ENCODE peak calls at places on chromosomes 13 and 19, in four cellular contexts. V, O, J and X are unnamed samples. For H3K27me3, the result is how much of the 10 kb centered on the place peaks cover.

GRCh38 chr19:17346109-17346671 is 8.8 kb downstream of the GTPBP3 start:
- DNase-seq in V (peak), O (peak), J (no peak), X (peak)

GRCh38 chr19:49870309-49870901 is 3.0 kb upstream of the PNKP start:
- DNase-seq in V (peak), O (no peak), J (no peak), X (no peak)

GRCh38 chr13:79398915-79399314 is 7.1 kb downstream of the RBM26 start:
- DNase-seq in V (no peak), O (no peak), J (no peak), X (no peak)

GRCh38 chr19:16265205-16265604 is 59.4 kb upstream of the KLF2 start:
- DNase-seq in V (no peak), O (no peak), J (no peak), X (no peak)

GRCh38 chr19:51572908-51573307 is 1.8 kb downstream of the ZNF175 start:
- DNase-seq in V (no peak), O (no peak), J (peak), X (no peak)

GRCh38 chr13:69948016-69948415 is 159.6 kb upstream of the ATXN8OS start:
- DNase-seq in V (no peak), O (no peak), J (no peak), X (no peak)

GRCh38 chr19:13796301-13797057 is 1.2 kb downstream of the ZSWIM4 start:
- DNase-seq in V (no peak), O (peak), J (peak), X (peak)

GRCh38 chr13:88377852-88378251 is 706.7 kb downstream of the SLITRK5 start:
- DNase-seq in V (no peak), O (no peak), J (no peak), X (no peak)

GRCh38 chr13:57437587-57437986 is 194.0 kb upstream of the PCDH17 start:
- DNase-seq in V (no peak), O (no peak), J (no peak), X (no peak)

GRCh38 chr13:60758637-60759036 is 361.6 kb downstream of the TDRD3 start:
- DNase-seq in V (no peak), O (no peak), J (no peak), X (no peak)

GRCh38 chr13:52845334-52845761 is 3.1 kb downstream of the PCDH8 start:
- DNase-seq in V (no peak), O (no peak), J (no peak), X (no peak)

GRCh38 chr19:48632692-48633147 is 4.5 kb downstream of the DBP start:
- DNase-seq in V (no peak), O (no peak), J (no peak), X (no peak)

GRCh38 chr19:31356587-31357314 is 7.5 kb upstream of the TSHZ3 start:
- DNase-seq in V (peak), O (no peak), J (no peak), X (peak)

GRCh38 chr13:25217023-25217909 is 45.2 kb upstream of the AMER2 start:
- DNase-seq in V (no peak), O (no peak), J (no peak), X (no peak)

GRCh38 chr13:109719962-109720646 is 66.3 kb downstream of the IRS2 start:
- DNase-seq in V (no peak), O (no peak), J (no peak), X (no peak)

GRCh38 chr13:94308808-94309207 is 170.7 kb downstream of the DCT start:
- DNase-seq in V (no peak), O (no peak), J (no peak), X (no peak)

GRCh38 chr19:16034958-16035560 is 41.2 kb upstream of the TPM4 start:
- DNase-seq in V (no peak), O (no peak), J (no peak), X (no peak)

GRCh38 chr19:33798701-33799111 is 2.0 kb downstream of the KCTD15 start:
- DNase-seq in V (no peak), O (no peak), J (no peak), X (no peak)
- H3K4me3 ChIP-seq in V (peak), O (peak), J (peak), X (peak)

GRCh38 chr13:34383728-34384127 is 558.3 kb upstream of the NBEA start:
- DNase-seq in V (no peak), O (no peak), J (no peak), X (no peak)
- H3K27me3 ChIP-seq in V (under half), O (under half), J (under half), X (under half)

GRCh38 chr13:24065172-24065571 is 95.3 kb upstream of the SPATA13 start:
- DNase-seq in V (no peak), O (no peak), J (no peak), X (no peak)
- H3K4me3 ChIP-seq in V (no peak), O (no peak), J (no peak), X (no peak)

DNA sequence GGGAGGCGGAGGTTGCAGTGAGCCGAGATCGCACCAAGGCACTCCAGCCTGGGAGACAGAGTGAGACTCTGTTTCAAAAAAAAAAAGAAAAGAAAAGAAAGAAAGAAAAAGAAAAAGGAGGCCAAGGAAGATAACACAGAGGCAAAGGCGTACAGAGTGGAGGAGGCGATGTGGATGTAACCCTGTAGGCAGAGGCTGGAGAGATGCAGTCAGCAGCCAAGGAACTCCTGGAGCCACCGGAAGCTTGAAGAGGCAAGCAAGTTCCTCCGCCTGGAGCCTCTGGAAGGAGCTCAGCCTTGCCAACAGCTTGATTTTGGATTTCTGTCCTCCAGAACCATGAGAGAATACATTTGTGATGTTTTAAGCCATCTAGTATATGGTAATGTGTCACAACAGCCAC is 6.7 kb upstream of the CCDC8 start:
- DNase-seq in V (peak), O (no peak), J (no peak), X (no peak)
- H3K27me3 ChIP-seq in V (under half), O (under half), J (under half), X (under half)

DNA sequence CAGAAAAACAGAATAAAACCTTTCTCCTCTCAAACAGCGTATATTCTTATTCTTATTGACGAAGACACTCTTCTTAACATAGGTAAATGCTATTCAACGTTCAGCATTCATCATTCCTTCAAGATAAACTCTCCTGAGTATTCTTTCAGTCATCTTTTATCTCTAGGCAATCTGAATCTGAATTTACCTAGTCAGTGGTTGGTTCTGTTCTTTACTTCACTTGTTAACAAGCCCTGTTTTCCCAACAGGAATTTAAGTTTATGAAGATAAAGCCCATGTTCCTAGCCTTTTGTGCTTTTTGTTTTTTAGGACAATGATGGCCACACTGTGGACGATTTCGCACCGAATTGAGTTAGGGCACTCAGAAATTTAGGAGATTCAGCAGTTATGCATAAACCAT is 3.2 kb downstream of the ELF1 start:
- DNase-seq in V (no peak), O (no peak), J (no peak), X (no peak)
- H3K4me3 ChIP-seq in V (no peak), O (no peak), J (no peak), X (no peak)